ENCODE peak calls at places on chromosomes 4 and X, in eight cellular contexts. P is stomach, R is HCT116, U is testis, S is IMR-90, D is esophagus squamous epithelium, J is Peyer's patch, X is endothelial cell of umbilical vein. F is an unnamed sample.

GRCh38 chr4:36326610-36327009 is 45.2 kb downstream of the DTHD1 start:
- DNase-seq in D (no peak), U (no peak), J (no peak), X (no peak), R (no peak), P (no peak), S (no peak), F (no peak)

GRCh38 chrX:129545408-129545807 is 5.3 kb downstream of the OCRL start:
- DNase-seq in R (no peak), D (no peak), S (no peak), U (peak; percentile 53), X (no peak), P (no peak), J (no peak), F (no peak)

GRCh38 chrX:128517691-128518090 is 465.5 kb upstream of the ACTRT1 start:
- DNase-seq in D (no peak), R (no peak), U (no peak), S (no peak), X (no peak), J (no peak), P (no peak), F (no peak)

GRCh38 chr4:26916195-26916594 is 55.6 kb downstream of the STIM2 start:
- DNase-seq in S (peak; percentile 40), J (no peak), X (no peak), R (no peak), U (no peak), P (no peak), D (no peak), F (no peak)

GRCh38 chr4:40349561-40350198 is 14.5 kb downstream of the CHRNA9 start:
- DNase-seq in U (no peak), D (no peak), S (peak; percentile 20), P (no peak), R (no peak), X (no peak), J (no peak), F (no peak)

GRCh38 chr4:107824367-107825071 is at the start of gene SGMS2:
- DNase-seq in U (peak; percentile 84), X (peak; percentile 91), J (peak; percentile 93), R (peak; percentile 88), S (peak; percentile 84), D (peak; percentile 48), P (peak; percentile 93), F (peak; percentile 94)

GRCh38 chr4:46503739-46504138 is 113.8 kb upstream of the GABRA2 start:
- DNase-seq in U (no peak), S (no peak), D (no peak), X (no peak), P (no peak), R (no peak), J (no peak), F (no peak)

GRCh38 chr4:85824166-85824945 is 349.4 kb downstream of the ARHGAP24 start:
- DNase-seq in U (no peak), J (no peak), D (no peak), S (no peak), X (peak; percentile 68), R (no peak), P (no peak), F (no peak)

GRCh38 chr4:113975578-113975977 is 3.9 kb downstream of the ARSJ start:
- DNase-seq in S (no peak), X (peak; percentile 44), D (no peak), R (no peak), J (no peak), U (no peak), P (no peak), F (no peak)

GRCh38 chr4:43763029-43763610 is 685.5 kb downstream of the KCTD8 start:
- DNase-seq in R (no peak), U (no peak), X (no peak), S (no peak), J (no peak), D (no peak), P (no peak), F (no peak)

GRCh38 chr4:11720292-11720691 is 291.6 kb upstream of the HS3ST1 start:
- DNase-seq in U (peak; percentile 30), S (peak; percentile 67), P (no peak), D (no peak), X (peak; percentile 62), J (no peak), R (no peak), F (peak; percentile 32)

GRCh38 chrX:20461576-20461975 is 194.9 kb upstream of the RPS6KA3 start:
- DNase-seq in U (no peak), P (no peak), S (peak; percentile 39), D (no peak), X (peak; percentile 48), J (no peak), R (no peak), F (no peak)

GRCh38 chrX:38919202-38919601 is 117.9 kb downstream of the MID1IP1 start:
- DNase-seq in X (no peak), S (no peak), J (no peak), R (no peak), U (no peak), D (no peak), P (no peak), F (no peak)

GRCh38 chr4:127505203-127505602 is 127.6 kb upstream of the INTU start:
- DNase-seq in R (no peak), X (peak; percentile 79), D (no peak), J (no peak), P (peak; percentile 61), S (peak; percentile 84), U (peak; percentile 29), F (peak; percentile 63)

GRCh38 chr4:2935762-2936743 is 27.2 kb downstream of the NOP14 start:
- DNase-seq in S (no peak), J (peak; percentile 38), R (peak; percentile 69), X (no peak), P (peak; percentile 27), D (no peak), U (peak; percentile 11), F (peak; percentile 29)

GRCh38 chr4:81214518-81215218 is 354 bp downstream of the PRKG2 start:
- DNase-seq in D (no peak), J (peak; percentile 65), U (peak; percentile 19), R (no peak), S (peak; percentile 25), X (no peak), P (no peak), F (no peak)

GRCh38 chr4:184420402-184420801 is 53.9 kb downstream of the IRF2 start:
- DNase-seq in R (no peak), S (no peak), P (no peak), U (no peak), D (no peak), J (no peak), X (no peak), F (no peak)

DNA sequence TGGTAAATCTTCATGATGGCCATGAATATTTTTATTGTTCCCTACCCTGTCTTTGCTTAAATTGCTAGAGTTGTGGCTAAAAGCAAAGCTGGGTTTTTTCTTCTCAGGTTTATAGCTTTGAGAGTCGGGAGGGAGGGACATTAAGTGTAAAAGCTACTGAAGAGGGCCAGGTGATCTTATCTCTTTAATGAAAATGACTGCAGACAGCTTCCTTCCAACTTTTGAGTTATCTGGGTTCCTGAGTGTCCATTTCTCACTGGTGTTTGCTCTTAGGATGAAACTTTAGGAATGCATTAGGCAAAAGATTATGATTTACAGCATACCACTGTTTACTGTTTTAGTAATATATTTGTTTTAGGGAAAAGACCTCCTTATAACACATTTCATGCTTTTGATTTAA is 187.7 kb downstream of the SHROOM3 start:
- DNase-seq in R (no peak), P (no peak), S (no peak), D (no peak), X (no peak), U (no peak), J (no peak), F (no peak)
- H3K27ac ChIP-seq in R (no peak overlapping the region), P (peak overlapping the region; percentile 87), S (no peak overlapping the region), D (peak overlapping the region; percentile 11), X (no peak overlapping the region), U (no peak overlapping the region), J (no peak overlapping the region), F (no peak overlapping the region)

GRCh38 chr4:83793481-83793880 is 257.6 kb downstream of the GPAT3 start:
- DNase-seq in U (no peak), P (no peak), S (no peak), D (no peak), R (no peak), J (no peak), X (no peak), F (no peak)
- H3K4me1 ChIP-seq in U (no peaks in the 10 kb centered on the region), P (no peaks in the 10 kb centered on the region), S (no peaks in the 10 kb centered on the region), D (no peaks in the 10 kb centered on the region), R (no peaks in the 10 kb centered on the region), J (no peaks in the 10 kb centered on the region), X (no peaks in the 10 kb centered on the region), F (no peaks in the 10 kb centered on the region)

GRCh38 chr4:15794432-15794831 is 16.3 kb downstream of the CD38 start:
- DNase-seq in X (no peak), R (no peak), J (no peak), P (no peak), U (no peak), D (no peak), S (no peak), F (no peak)

GRCh38 chr4:15797320-15797719 is 19.2 kb downstream of the CD38 start:
- DNase-seq in S (no peak), X (no peak), U (no peak), R (no peak), P (no peak), J (no peak), D (no peak), F (no peak)

GRCh38 chr4:15794905-15795304 is 16.8 kb downstream of the CD38 start:
- DNase-seq in X (peak; percentile 34), J (no peak), P (no peak), S (no peak), U (no peak), R (no peak), D (no peak), F (no peak)

GRCh38 chr4:15792974-15793373 is 14.8 kb downstream of the CD38 start:
- DNase-seq in P (no peak), R (no peak), J (no peak), X (no peak), D (no peak), S (no peak), U (no peak), F (no peak)

DNA sequence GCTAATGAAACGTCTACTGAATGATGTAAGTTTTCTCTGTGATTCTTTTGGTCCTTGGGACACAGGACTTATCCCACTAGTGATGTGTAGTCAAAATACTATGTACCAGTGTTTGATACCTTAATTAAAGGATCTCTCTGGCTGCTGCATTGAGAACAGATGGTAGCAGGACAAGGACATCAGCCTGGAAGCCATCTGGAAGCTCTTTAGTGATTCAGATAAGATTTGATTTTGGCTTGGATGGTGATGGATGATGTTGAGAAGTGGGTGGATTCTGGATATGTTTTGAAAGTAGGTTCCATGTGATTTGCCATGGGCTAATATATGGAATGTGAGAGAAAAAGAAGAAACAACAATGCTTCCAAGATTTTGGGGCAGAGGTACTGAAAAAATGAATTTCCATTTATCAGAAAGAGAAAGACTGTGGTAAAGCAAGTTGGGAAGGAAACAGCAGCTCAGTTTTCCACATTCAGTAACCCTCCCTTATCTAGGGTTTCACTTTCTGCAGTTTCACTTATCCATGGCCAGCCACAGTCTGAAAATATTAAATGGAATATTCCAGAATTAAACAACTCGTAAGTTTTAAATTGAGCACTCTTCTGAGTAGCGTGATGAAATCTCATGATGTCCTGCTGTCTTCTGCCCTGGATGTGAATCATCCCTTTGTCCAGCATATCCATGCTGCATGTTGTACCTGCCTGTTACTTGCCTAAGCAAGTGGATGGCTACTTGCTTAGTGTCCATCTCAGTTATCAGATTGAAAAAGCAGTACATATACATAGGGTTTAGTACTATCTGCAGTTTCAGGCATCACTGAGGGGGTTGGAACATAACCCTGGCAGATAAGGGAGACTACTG is 15.6 kb downstream of the CD38 start:
- DNase-seq in U (no peak), J (no peak), X (no peak), D (no peak), R (no peak), S (no peak), P (no peak), F (no peak)
- TF ChIP-seq POLR2A in U (no peak), J (no peak), X (no peak), D (no peak), R (no peak), S (no peak), P (no peak), F (no peak)

GRCh38 chrX:31353095-31353494 is 281.3 kb upstream of the FTHL17 start:
- DNase-seq in U (no peak), P (no peak), J (no peak), R (no peak), S (peak; percentile 62), D (no peak), X (no peak), F (no peak)
- H3K27ac ChIP-seq in U (no peak overlapping the region), P (no peak overlapping the region), J (no peak overlapping the region), R (no peak overlapping the region), S (no peak overlapping the region), D (no peak overlapping the region), X (no peak overlapping the region), F (no peak overlapping the region)